ENCODE peak calls at places on chromosomes 3 and 15, in four cellular contexts. H, J, Y and K are unnamed samples.

GRCh38 chr15:63601727-63602185 is 4.6 kb downstream of the FBXL22 start:
- DNase-seq in H (no peak), J (no peak), Y (no peak), K (no peak)

GRCh38 chr3:155554777-155555445 is 190.0 kb downstream of the PLCH1 start:
- DNase-seq in H (no peak), J (no peak), Y (no peak), K (no peak)

GRCh38 chr3:127637546-127637945 is 8.6 kb downstream of the PODXL2 start:
- DNase-seq in H (no peak), J (no peak), Y (no peak), K (no peak)

GRCh38 chr15:96341465-96342142 is 11.1 kb downstream of the NR2F2 start:
- DNase-seq in H (no peak), J (no peak), Y (peak), K (no peak)

GRCh38 chr3:142553741-142554140 is 24.8 kb downstream of the ATR start:
- DNase-seq in H (no peak), J (no peak), Y (no peak), K (no peak)

GRCh38 chr3:143720381-143720780 is 127.9 kb downstream of the SLC9A9 start:
- DNase-seq in H (no peak), J (no peak), Y (no peak), K (no peak)

GRCh38 chr3:109224333-109224732 is 87.8 kb downstream of the C3orf85 start:
- DNase-seq in H (no peak), J (no peak), Y (no peak), K (no peak)

GRCh38 chr15:94370197-94370987 is 139.0 kb downstream of the MCTP2 start:
- DNase-seq in H (no peak), J (no peak), Y (peak), K (no peak)

GRCh38 chr3:62622553-62623174 is 249.3 kb upstream of the FEZF2 start:
- DNase-seq in H (no peak), J (no peak), Y (peak), K (no peak)

DNA sequence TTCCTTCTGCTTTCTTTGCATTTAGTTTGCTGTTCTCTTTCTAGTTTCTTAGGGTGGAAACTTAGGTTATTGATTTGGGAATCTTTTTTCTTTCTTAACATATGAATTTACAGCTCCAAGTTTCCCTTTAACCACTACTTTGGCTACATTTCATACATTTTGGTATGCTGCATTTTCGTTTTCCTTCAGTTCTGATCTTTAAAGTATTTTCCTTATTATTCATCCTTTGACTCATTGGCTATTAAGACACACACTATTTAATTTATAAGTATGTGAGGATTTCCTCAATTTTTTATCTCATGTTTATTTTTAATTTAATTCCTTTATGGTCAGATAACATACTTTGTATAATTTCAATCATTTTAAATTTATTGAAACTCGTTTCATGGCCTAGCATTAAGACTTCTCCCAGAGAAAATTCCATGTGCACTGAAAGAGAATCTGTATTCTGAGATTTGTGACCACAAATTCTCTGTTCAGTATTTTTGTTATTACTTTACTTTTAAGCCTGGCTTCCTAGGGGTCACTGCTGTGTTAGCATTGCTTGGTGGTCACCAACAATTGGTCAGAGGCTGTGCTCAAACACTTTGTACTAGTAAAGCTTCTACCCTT is 87.7 kb downstream of the CFAP20DC start:
- DNase-seq in H (no peak), J (no peak), Y (peak), K (no peak)
- TF ChIP-seq CTCF in H (no peak), J (no peak), Y (no peak), K (no peak)

GRCh38 chr3:159805411-159805772 is 183.2 kb upstream of the IL12A start:
- DNase-seq in H (no peak), J (no peak), Y (no peak), K (no peak)
- TF ChIP-seq CTCF in H (no peak), J (no peak), Y (no peak), K (no peak)

DNA sequence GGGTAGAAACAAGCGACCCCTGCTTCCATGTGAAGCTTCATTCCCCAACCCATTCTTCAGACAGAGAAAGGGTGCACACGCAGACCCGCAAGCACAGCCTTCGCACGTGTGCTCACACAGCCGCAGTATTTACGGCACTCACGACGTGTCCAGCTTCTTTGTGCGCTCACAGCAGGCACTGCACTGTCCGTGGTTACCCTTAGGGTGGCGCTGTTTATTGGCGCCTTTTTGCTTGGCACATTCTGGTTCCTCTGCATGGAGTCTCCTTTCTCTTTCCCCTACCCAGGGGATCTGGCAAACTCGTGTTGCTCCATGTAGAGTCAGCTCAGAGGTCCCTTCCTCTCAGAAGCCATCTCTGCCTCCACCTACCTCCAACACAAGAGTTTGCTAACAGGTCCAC is 115.1 kb downstream of the SLCO3A1 start:
- DNase-seq in H (no peak), J (no peak), Y (no peak), K (no peak)
- TF ChIP-seq CTCF in H (no peak), J (no peak), Y (no peak), K (peak)

DNA sequence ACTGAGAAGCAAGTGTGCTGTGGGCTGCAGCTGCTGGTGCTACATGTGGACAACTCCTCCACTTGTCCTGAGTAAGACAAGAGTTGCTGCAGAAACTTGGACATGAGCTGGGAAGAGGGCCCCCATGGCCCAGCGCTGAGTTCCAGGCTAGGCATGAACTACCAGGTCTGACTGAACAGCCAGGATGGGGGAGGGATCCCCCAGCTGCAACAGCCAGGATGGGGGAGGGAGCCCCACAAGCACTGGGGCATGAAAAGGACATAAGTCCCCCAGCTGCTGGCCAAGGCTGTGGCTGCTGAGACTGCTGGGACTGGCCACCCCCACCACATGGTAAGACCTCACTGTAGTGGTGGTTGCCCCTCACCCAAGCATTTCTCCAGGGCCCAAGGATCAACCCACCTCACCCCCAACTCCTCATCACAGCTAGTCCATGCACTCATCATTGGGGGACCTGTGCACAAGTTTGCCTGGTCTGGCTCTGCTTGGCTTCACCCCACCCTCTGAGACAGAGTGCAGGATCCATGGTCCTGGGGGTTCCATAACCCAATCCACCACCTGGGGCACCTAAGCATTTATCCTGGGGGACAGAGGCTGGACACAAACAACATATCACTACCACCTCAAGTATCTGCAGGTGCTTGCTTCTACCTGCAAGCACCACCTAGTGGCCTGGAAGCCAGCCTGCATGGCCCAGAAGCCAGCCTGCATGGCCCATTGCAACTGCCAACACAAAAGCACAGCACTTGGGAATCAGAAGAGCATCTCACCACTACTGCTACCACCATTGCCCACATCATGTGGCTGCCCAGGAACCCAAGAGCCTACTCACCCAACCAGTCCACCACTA is 84.5 kb upstream of the STT3B start:
- DNase-seq in H (no peak), J (peak), Y (peak), K (no peak)
- TF ChIP-seq CTCF in H (peak), J (no peak), Y (peak), K (peak)

DNA sequence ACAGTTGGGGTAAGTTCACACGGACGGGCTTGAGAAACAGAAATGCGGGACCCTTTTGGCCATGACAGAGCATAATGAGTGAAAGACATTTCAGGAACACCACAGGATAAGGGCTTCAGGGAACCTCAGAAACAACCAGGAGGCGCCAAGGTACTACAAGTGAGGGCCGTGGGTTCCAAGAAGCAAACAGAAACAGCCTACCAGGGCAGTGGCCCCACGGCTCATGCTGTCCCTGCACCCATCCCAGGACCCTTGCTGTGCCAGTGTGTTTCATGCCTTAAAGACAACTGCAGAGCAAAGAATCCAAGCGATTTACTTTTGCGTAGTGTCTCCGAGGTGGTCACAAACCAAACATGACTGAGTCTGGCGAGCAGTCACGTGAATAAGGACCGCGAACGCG is 54.0 kb downstream of the RUBCN start:
- DNase-seq in H (no peak), J (no peak), Y (no peak), K (no peak)
- TF ChIP-seq CTCF in H (no peak), J (no peak), Y (no peak), K (no peak)

GRCh38 chr3:87867001-87867400 is 191.8 kb downstream of the CGGBP1 start:
- DNase-seq in H (no peak), J (no peak), Y (peak), K (no peak)
- TF ChIP-seq CTCF in H (no peak), J (no peak), Y (no peak), K (no peak)

DNA sequence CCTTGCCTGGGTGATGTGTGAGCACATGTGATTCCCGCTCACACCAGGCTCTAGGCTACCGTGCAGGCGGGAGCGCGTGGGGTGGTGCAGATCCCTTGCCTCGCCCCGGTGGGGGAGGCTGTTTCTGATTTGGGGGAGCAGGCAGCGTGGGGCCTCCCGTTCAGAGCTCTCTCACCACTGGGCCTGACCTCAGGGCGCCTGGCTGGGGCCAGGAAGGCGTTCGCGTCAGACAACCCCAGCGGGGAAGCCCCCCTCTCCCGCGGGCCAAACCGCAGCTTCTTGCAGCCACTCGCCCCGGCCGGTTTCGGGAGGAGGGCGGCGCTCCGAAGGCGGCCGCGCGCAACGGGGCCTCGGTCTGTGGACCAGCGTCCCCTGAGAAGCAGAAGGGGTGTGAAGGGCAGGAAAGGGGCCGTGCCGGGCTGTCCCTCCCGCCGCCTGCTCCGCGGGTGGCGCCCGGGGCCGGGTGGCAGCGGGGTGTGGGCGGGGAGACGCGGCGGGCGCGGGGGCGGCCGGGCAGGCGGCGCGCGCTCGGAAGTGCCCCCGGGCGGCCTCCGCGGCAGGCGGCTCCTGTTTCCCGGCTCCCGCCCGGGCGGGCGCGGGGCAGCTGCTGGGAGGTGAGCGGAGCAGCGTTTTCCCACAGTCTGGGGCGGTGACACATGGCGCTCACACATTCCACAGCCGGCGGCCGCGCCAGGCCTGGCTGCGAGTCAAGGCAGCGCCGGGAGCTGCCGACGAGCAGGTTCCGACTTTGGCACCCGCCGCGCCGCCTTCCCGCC is 65.1 kb upstream of the HES1 start:
- DNase-seq in H (peak), J (peak), Y (peak), K (peak)
- TF ChIP-seq CTCF in H (peak), J (no peak), Y (no peak), K (no peak)